ENCODE peak calls at places on chromosomes 13 and 19, in six cellular contexts. A is body of pancreas, P is BJ, U is AG04450, N is fibroblast of pulmonary artery, L is uterus. R is an unnamed sample.

GRCh38 chr13:29428310-29428991 is 167.0 kb downstream of the SLC7A1 start:
- DNase-seq in N (no peak), L (peak; percentile 30), P (no peak), U (no peak), A (peak; percentile 20), R (peak; percentile 50)

GRCh38 chr19:17244618-17245534 is 843 bp downstream of the NR2F6 start:
- DNase-seq in A (peak; percentile 67), L (peak; percentile 60), P (no peak), U (no peak), N (no peak), R (peak; percentile 40)

GRCh38 chr19:48541813-48542212 is 10.2 kb upstream of the SULT2B1 start:
- DNase-seq in P (no peak), U (no peak), L (no peak), N (no peak), A (no peak), R (no peak)

GRCh38 chr19:13881231-13881691 is 4.3 kb downstream of the NANOS3 start:
- DNase-seq in A (peak; percentile 19), L (no peak), N (no peak), U (no peak), P (no peak), R (no peak)

GRCh38 chr13:45142440-45143345 is 22.4 kb downstream of the GTF2F2 start:
- DNase-seq in L (no peak), N (peak; percentile 9), U (no peak), A (no peak), P (no peak), R (peak; percentile 20)

GRCh38 chr13:27619093-27619705 is 1.1 kb downstream of the LNX2 start:
- DNase-seq in A (peak; percentile 58), U (no peak), P (no peak), N (peak; percentile 52), L (no peak), R (peak; percentile 29)

GRCh38 chr19:35753634-35754364 is 3.0 kb downstream of the HSPB6 start:
- DNase-seq in U (no peak), P (no peak), N (no peak), L (no peak), A (peak; percentile 12), R (no peak)

GRCh38 chr13:75633285-75633684 is 2.8 kb upstream of the LMO7 start:
- DNase-seq in U (peak; percentile 72), P (peak; percentile 93), N (peak; percentile 87), A (no peak), L (no peak), R (no peak)

GRCh38 chr19:53511933-53512374 is 26.0 kb upstream of the ZNF331 start:
- DNase-seq in A (peak; percentile 57), U (peak; percentile 16), L (peak; percentile 56), P (no peak), N (peak; percentile 71), R (peak; percentile 68)

GRCh38 chr19:48230555-48231129 is 25.1 kb downstream of the CARD8 start:
- DNase-seq in N (no peak), P (no peak), L (no peak), U (no peak), A (no peak), R (no peak)

GRCh38 chr19:41161903-41162302 is 31.1 kb upstream of the CYP2S1 start:
- DNase-seq in U (no peak), A (no peak), P (no peak), N (no peak), L (no peak), R (no peak)

GRCh38 chr19:31316201-31316951 is 32.9 kb downstream of the TSHZ3 start:
- DNase-seq in L (peak; percentile 46), P (no peak), A (peak; percentile 19), U (no peak), N (peak; percentile 72), R (no peak)

GRCh38 chr19:8131517-8131916 is 17.9 kb downstream of the FBN3 start:
- DNase-seq in N (no peak), L (no peak), P (no peak), U (no peak), A (no peak), R (no peak)

GRCh38 chr13:49400755-49401659 is 42.9 kb downstream of the CAB39L start:
- DNase-seq in L (peak; percentile 21), A (peak; percentile 40), P (peak; percentile 54), N (peak; percentile 70), U (peak; percentile 41), R (peak; percentile 74)

GRCh38 chr13:95568131-95568530 is 15.6 kb downstream of the CLDN10 start:
- DNase-seq in U (no peak), P (no peak), N (no peak), L (no peak), A (no peak), R (no peak)

GRCh38 chr13:65744761-65745160 is 1485.4 kb downstream of the PCDH9 start:
- DNase-seq in L (no peak), A (no peak), P (peak; percentile 11), N (peak; percentile 65), U (peak; percentile 26), R (no peak)

GRCh38 chr19:5961969-5962945 is 15.7 kb downstream of the RANBP3 start:
- DNase-seq in U (no peak), P (no peak), A (peak; percentile 91), N (peak; percentile 58), L (no peak), R (peak; percentile 53)

GRCh38 chr13:111346281-111346680 is 25.8 kb downstream of the TEX29 start:
- DNase-seq in A (no peak), L (no peak), P (no peak), N (no peak), U (no peak), R (no peak)

GRCh38 chr13:111342716-111343115 is 22.3 kb downstream of the TEX29 start:
- DNase-seq in P (no peak), A (no peak), N (no peak), U (no peak), L (no peak), R (no peak)

GRCh38 chr13:111345682-111346081 is 25.2 kb downstream of the TEX29 start:
- DNase-seq in P (no peak), A (no peak), L (no peak), U (no peak), N (no peak), R (no peak)

GRCh38 chr13:111343186-111343805 is 22.9 kb downstream of the TEX29 start:
- DNase-seq in U (no peak), L (no peak), N (no peak), A (no peak), P (no peak), R (no peak)

DNA sequence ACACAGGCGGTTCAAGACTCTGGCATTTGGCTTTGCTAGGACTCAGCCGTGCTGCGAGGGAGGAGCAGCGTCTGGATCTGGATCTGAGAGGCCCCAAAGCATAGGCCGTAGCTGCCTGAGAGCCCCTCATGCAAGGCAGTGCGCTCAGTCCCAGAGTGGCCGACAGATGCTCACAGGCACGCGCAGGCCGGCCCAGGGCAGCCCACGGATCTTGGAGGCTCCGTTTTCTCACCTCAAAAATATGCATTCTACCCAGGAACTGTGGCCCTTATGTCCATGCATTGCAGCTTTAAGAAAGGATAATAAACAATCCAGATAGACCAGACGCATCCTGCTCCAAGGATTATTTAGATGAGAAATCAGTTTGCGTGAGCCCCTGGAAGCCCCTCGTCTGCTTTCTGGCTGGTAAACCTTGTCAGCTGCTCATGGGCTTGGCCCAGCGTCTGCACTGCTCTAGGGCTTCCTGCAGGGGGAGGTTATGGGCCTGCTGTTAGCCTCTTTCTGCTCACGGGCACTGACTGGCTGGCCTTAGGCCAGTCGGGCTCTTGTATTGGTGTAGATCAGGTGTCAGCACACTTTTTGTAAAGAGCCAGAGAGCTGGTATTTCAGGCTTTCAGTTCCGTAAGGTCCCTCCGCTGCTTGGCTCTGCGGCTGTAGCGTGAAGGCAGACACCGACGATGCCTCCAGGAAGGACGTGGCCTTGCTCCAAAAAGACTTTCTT is 24.2 kb downstream of the TEX29 start:
- DNase-seq in N (peak; percentile 3), U (peak; percentile 93), A (peak; percentile 59), L (no peak), P (no peak), R (peak; percentile 20)
- TF ChIP-seq CTCF in N (peak; percentile 25), U (peak; percentile 80), A (no peak), L (no peak), P (peak; percentile 70), R (peak; percentile 24)

GRCh38 chr19:2170987-2171348 is 7.2 kb downstream of the DOT1L start:
- DNase-seq in P (no peak), U (no peak), A (no peak), N (no peak), L (no peak), R (no peak)
- H3K4me3 ChIP-seq in P (no peak overlapping the region), U (no peak overlapping the region), A (no peak overlapping the region), N (no peak overlapping the region), L (no peak overlapping the region), R (no peak overlapping the region)

GRCh38 chr13:23666576-23666975 is 96.4 kb downstream of the TNFRSF19 start:
- DNase-seq in N (no peak), U (no peak), P (no peak), A (no peak), L (no peak), R (no peak)

GRCh38 chr13:23670793-23671192 is 100.6 kb downstream of the TNFRSF19 start:
- DNase-seq in N (no peak), L (no peak), A (no peak), U (no peak), P (no peak), R (no peak)

GRCh38 chr13:23671367-23671766 is 101.2 kb downstream of the TNFRSF19 start:
- DNase-seq in N (no peak), U (no peak), P (no peak), A (no peak), L (no peak), R (no peak)

GRCh38 chr13:23668557-23668956 is 98.3 kb downstream of the TNFRSF19 start:
- DNase-seq in P (no peak), A (no peak), N (no peak), L (no peak), U (no peak), R (no peak)

DNA sequence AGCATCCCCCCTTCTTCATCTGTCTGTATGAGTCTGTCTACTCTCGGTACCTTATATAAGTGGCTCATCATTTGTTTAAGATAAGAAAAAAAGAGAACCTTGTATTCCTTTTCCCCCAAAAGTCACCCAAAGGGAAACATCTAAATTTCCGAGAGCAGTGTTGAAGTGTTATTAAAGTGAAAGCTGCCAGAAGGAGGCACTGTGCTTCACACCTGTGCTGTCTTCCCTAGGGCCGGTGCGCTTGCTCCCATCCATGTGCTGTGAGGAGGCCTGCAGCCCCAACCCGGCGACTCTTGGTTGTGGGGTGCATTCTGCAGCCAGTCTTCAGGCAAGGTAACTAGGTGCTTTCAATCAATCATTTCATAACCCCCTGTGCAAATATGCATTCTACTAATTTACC is 97.5 kb downstream of the TNFRSF19 start:
- DNase-seq in U (no peak), N (no peak), P (no peak), A (no peak), L (no peak), R (no peak)
- TF ChIP-seq CTCF in U (no peak), N (no peak), P (no peak), A (no peak), L (no peak), R (no peak)

GRCh38 chr13:20402881-20403280 is 122.8 kb downstream of the CRYL1 start:
- DNase-seq in A (no peak), U (no peak), L (no peak), P (no peak), N (no peak), R (no peak)

GRCh38 chr13:20401586-20401957 is 124.1 kb downstream of the CRYL1 start:
- DNase-seq in P (no peak), L (no peak), N (no peak), A (no peak), U (no peak), R (no peak)

GRCh38 chr13:20403826-20404225 is 121.8 kb downstream of the CRYL1 start:
- DNase-seq in N (no peak), A (no peak), P (no peak), U (no peak), L (no peak), R (no peak)

GRCh38 chr13:20400774-20401173 is 124.9 kb downstream of the CRYL1 start:
- DNase-seq in L (no peak), A (no peak), U (peak; percentile 13), P (no peak), N (peak; percentile 22), R (peak; percentile 83)

GRCh38 chr13:20401958-20402856 is 123.5 kb downstream of the CRYL1 start:
- DNase-seq in A (no peak), N (peak; percentile 36), U (no peak), P (no peak), L (no peak), R (peak; percentile 85)
- H3K4me3 ChIP-seq in A (no peak overlapping the region), N (no peak overlapping the region), U (no peak overlapping the region), P (no peak overlapping the region), L (no peak overlapping the region), R (no peak overlapping the region)

R was measured in epithelial cell of esophagus.